ENCODE peak calls at places on chromosome 9, in six cellular contexts. U, P, V, A, O and Q are unnamed samples.

GRCh38 chr9:132970306-132971062 is 8.0 kb upstream of the GFI1B start:
- DNase-seq in U (no peak), P (no peak), V (no peak), A (no peak), O (no peak), Q (no peak)

GRCh38 chr9:96193356-96193755 is 108.6 kb downstream of the HSD17B3 start:
- DNase-seq in U (no peak), P (no peak), V (no peak), A (no peak), O (no peak), Q (no peak)

GRCh38 chr9:126704157-126704941 is 90.6 kb downstream of the LMX1B start:
- DNase-seq in U (peak), P (no peak), V (no peak), A (no peak), O (peak), Q (no peak)

GRCh38 chr9:34454571-34455065 is 3.8 kb downstream of the FAM219A start:
- DNase-seq in U (peak), P (no peak), V (peak), A (no peak), O (no peak), Q (no peak)

GRCh38 chr9:91221332-91221731 is 140.4 kb downstream of the AUH start:
- DNase-seq in U (no peak), P (no peak), V (no peak), A (no peak), O (no peak), Q (no peak)

GRCh38 chr9:84711936-84712335 is 42.4 kb downstream of the NTRK2 start:
- DNase-seq in U (peak), P (no peak), V (no peak), A (no peak), O (peak), Q (no peak)

GRCh38 chr9:13485068-13485596 is 205.6 kb upstream of the MPDZ start:
- DNase-seq in U (no peak), P (no peak), V (no peak), A (no peak), O (no peak), Q (no peak)

GRCh38 chr9:15295761-15296405 is 11.1 kb downstream of the TTC39B start:
- DNase-seq in U (no peak), P (no peak), V (no peak), A (no peak), O (no peak), Q (peak)

GRCh38 chr9:114696814-114697544 is 15.0 kb upstream of the TEX48 start:
- DNase-seq in U (no peak), P (peak), V (no peak), A (no peak), O (no peak), Q (no peak)

GRCh38 chr9:16133556-16134227 is 580.8 kb downstream of the CCDC171 start:
- DNase-seq in U (peak), P (no peak), V (peak), A (peak), O (peak), Q (peak)

GRCh38 chr9:89871871-89872331 is 267.1 kb downstream of the GADD45G start:
- DNase-seq in U (no peak), P (no peak), V (no peak), A (no peak), O (no peak), Q (no peak)

GRCh38 chr9:110939573-110939972 is 98.7 kb downstream of the LPAR1 start:
- DNase-seq in U (no peak), P (no peak), V (no peak), A (no peak), O (no peak), Q (no peak)

GRCh38 chr9:88060746-88061145 is 77.5 kb downstream of the SPATA31C2 start:
- DNase-seq in U (no peak), P (no peak), V (no peak), A (no peak), O (no peak), Q (no peak)

GRCh38 chr9:107239474-107239873 is 43.6 kb upstream of the RAD23B start:
- DNase-seq in U (no peak), P (no peak), V (no peak), A (peak), O (no peak), Q (peak)

GRCh38 chr9:120257483-120257882 is 322.5 kb downstream of the CDK5RAP2 start:
- DNase-seq in U (no peak), P (no peak), V (no peak), A (no peak), O (no peak), Q (no peak)

GRCh38 chr9:32978051-32978450 is 23.4 kb downstream of the APTX start:
- DNase-seq in U (no peak), P (no peak), V (no peak), A (no peak), O (no peak), Q (no peak)

GRCh38 chr9:99026271-99026955 is 78.5 kb upstream of the TGFBR1 start:
- DNase-seq in U (no peak), P (no peak), V (no peak), A (no peak), O (no peak), Q (no peak)